ENCODE peak calls at places on chromosomes 1 and 21, in six cellular contexts. K, Q, N, Z, G and S are unnamed samples.

GRCh38 chr1:184116287-184116686 is 64.8 kb downstream of the TSEN15 start:
- DNase-seq in N (peak), G (no peak), K (no peak), Z (no peak), Q (no peak), S (no peak)

GRCh38 chr1:72366473-72366872 is 84.1 kb upstream of the NEGR1 start:
- DNase-seq in K (no peak), G (no peak), N (no peak), Q (no peak), Z (no peak), S (peak)

GRCh38 chr1:8789314-8790214 is 27.9 kb downstream of the RERE start:
- DNase-seq in K (no peak), G (no peak), Q (peak), N (no peak), Z (no peak), S (no peak)

GRCh38 chr21:46121286-46122221 is 23.6 kb downstream of the COL6A2 start:
- DNase-seq in K (peak), N (no peak), G (peak), Q (peak), Z (no peak), S (peak)

GRCh38 chr1:66354311-66354922 is 179.5 kb upstream of the SGIP1 start:
- DNase-seq in Z (no peak), G (no peak), K (no peak), N (no peak), Q (no peak), S (no peak)

GRCh38 chr1:22341791-22342605 is 109.7 kb upstream of the ZBTB40 start:
- DNase-seq in G (peak), K (peak), N (peak), Z (no peak), Q (no peak), S (no peak)

GRCh38 chr1:23727362-23727811 is 15.9 kb upstream of the ELOA start:
- DNase-seq in N (peak), G (peak), Z (no peak), Q (peak), K (peak), S (peak)

GRCh38 chr1:167033646-167034045 is 44.6 kb downstream of the MAEL start:
- DNase-seq in Q (no peak), Z (no peak), K (no peak), G (no peak), N (no peak), S (no peak)

GRCh38 chr1:21544095-21544494 is 34.9 kb downstream of the ALPL start:
- DNase-seq in Q (no peak), Z (no peak), N (peak), G (no peak), K (no peak), S (peak)

GRCh38 chr1:50968021-50968883 is 1.8 kb upstream of the CDKN2C start:
- DNase-seq in N (peak), G (peak), K (peak), Q (peak), Z (peak), S (peak)

GRCh38 chr1:232625319-232625868 is 4.5 kb downstream of the SIPA1L2 start:
- DNase-seq in G (no peak), K (no peak), Q (no peak), N (no peak), Z (no peak), S (no peak)
- H3K4me3 ChIP-seq in G (no peak), K (no peak), Q (no peak), N (no peak), Z (no peak), S (no peak)

DNA sequence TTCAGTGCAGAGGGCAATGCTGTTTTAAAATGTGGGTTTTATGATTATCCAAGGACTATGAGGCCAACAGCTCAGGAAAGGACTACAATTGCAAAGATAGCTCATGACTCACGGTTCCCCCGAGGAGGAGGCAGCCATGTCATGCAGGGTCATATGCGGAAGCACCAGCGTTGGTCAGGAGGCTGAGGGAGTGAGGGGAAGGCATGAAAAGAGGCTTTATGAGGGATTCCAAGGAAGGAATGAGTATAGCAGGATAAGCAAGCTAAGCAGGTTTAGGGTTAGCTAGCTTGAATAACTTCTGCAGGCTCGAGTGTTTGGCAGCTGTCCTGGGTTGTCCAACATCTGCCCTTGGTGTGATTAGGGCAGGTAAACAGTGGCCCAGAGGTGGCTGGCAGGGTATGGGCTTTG is 495.1 kb downstream of the SETD4 start:
- DNase-seq in N (peak), G (no peak), Q (no peak), K (no peak), Z (no peak), S (peak)
- TF ChIP-seq POLR2A in N (no peak), G (no peak), Q (no peak), K (no peak), Z (no peak), S (no peak)

DNA sequence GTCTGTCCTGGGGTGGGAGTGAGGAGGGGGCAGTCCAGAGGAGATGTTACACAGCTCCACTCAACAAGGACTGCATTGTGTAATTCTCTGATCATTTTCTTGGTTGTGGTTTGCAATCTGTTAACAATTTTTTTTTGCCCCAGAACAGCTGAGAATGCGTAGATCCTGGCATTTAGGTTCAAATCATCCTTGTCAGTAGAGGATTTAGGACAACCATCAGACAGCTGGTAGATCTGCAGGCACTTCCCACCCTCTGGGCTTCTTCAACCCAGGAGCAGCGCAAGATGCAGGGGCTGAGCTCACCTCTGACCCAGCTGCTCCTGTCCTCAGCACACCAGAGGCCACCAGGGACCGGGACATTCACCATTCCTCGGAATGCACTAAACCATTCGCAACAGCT is 13.5 kb downstream of the BCAR3 start:
- DNase-seq in G (no peak), K (no peak), N (no peak), Z (no peak), Q (no peak), S (no peak)
- H3K27ac ChIP-seq in G (no peak), K (no peak), N (peak), Z (no peak), Q (peak), S (no peak)

GRCh38 chr1:30197616-30197934 is 525.8 kb downstream of the MATN1 start:
- DNase-seq in Q (no peak), G (no peak), Z (no peak), N (no peak), K (no peak), S (no peak)
- H3K4me3 ChIP-seq in Q (no peak), G (no peak), Z (no peak), N (no peak), K (no peak), S (no peak)

GRCh38 chr21:34545079-34545884 is 33.3 kb upstream of the KCNE1 start:
- DNase-seq in N (peak), K (no peak), Z (no peak), Q (peak), G (no peak), S (peak)
- TF ChIP-seq POLR2A in N (no peak), K (no peak), Z (no peak), Q (no peak), G (no peak), S (peak)

GRCh38 chr1:223775054-223775453 is 62.7 kb downstream of the CAPN2 start:
- DNase-seq in Q (peak), K (no peak), N (no peak), G (no peak), Z (no peak), S (no peak)
- H3K27ac ChIP-seq in Q (no peak), K (peak), N (no peak), G (no peak), Z (peak), S (no peak)